ENCODE peak calls at places on chromosomes 2 and 18, in eight cellular contexts. Q is SJSA1; A is fibroblast of mammary gland; I is lower leg skin; R is T-helper 17 cell; K is H54; Y is Calu3; L is activated naive CD4-positive, alpha-beta T cell treated with Interleukin-2 at 50 U/mL for 16 hours. O is an unnamed sample.

GRCh38 chr2:166518634-166519390 is 24.8 kb upstream of the SCN7A start:
- DNase-seq in Y (no peak), K (no peak), I (no peak), L (no peak), Q (no peak), A (no peak), R (no peak), O (no peak)

GRCh38 chr2:139142252-139142651 is 362.1 kb upstream of the NXPH2 start:
- DNase-seq in Q (no peak), A (peak), Y (peak), L (no peak), K (no peak), I (no peak), R (no peak), O (peak)

GRCh38 chr2:65072181-65072970 is 16.2 kb downstream of the CEP68 start:
- DNase-seq in Y (no peak), Q (no peak), I (peak), K (no peak), A (no peak), R (no peak), L (no peak), O (no peak)

GRCh38 chr2:134782792-134783191 is 55.6 kb upstream of the ACMSD start:
- DNase-seq in K (no peak), Q (no peak), R (no peak), Y (no peak), A (peak), L (no peak), I (no peak), O (peak)

GRCh38 chr2:215982465-215982875 is 30.9 kb downstream of the MREG start:
- DNase-seq in Q (no peak), Y (peak), A (peak), R (no peak), K (peak), I (no peak), L (peak), O (peak)

GRCh38 chr18:36403896-36404824 is 106.6 kb downstream of the FHOD3 start:
- DNase-seq in K (no peak), Y (no peak), R (no peak), Q (no peak), I (peak), A (no peak), L (no peak), O (no peak)

GRCh38 chr2:236682651-236683422 is 113.2 kb downstream of the ACKR3 start:
- DNase-seq in L (no peak), Y (no peak), A (no peak), I (peak), R (no peak), K (no peak), Q (no peak), O (no peak)

GRCh38 chr18:56245856-56246575 is 392.4 kb downstream of the TXNL1 start:
- DNase-seq in A (peak), I (no peak), K (no peak), Y (no peak), L (no peak), R (no peak), Q (peak), O (no peak)

GRCh38 chr2:16037808-16038457 is 97.6 kb downstream of the MYCN start:
- DNase-seq in L (no peak), A (no peak), I (no peak), K (no peak), Y (no peak), Q (no peak), R (no peak), O (no peak)

GRCh38 chr2:46645681-46646162 is 166.4 kb downstream of the TMEM247 start:
- DNase-seq in Q (no peak), I (no peak), A (peak), Y (no peak), L (no peak), K (no peak), R (no peak), O (no peak)

GRCh38 chr2:240519396-240520142 is 38.2 kb downstream of the ANKMY1 start:
- DNase-seq in K (no peak), I (peak), Y (no peak), L (no peak), Q (peak), A (peak), R (no peak), O (no peak)

GRCh38 chr18:25089470-25089869 is 262.5 kb downstream of the ZNF521 start:
- DNase-seq in Y (no peak), L (no peak), R (no peak), I (no peak), A (no peak), K (no peak), Q (no peak), O (no peak)

GRCh38 chr2:237910576-237911362 is 51.3 kb downstream of the RAMP1 start:
- DNase-seq in I (no peak), Y (no peak), Q (no peak), R (no peak), A (no peak), L (no peak), K (no peak), O (no peak)

GRCh38 chr2:234495801-234496441 is 960 bp downstream of the ARL4C start:
- DNase-seq in A (no peak), I (peak), Q (peak), Y (peak), R (no peak), K (no peak), L (peak), O (no peak)

GRCh38 chr2:240479111-240479501 is 43.6 kb downstream of the GPC1 start:
- DNase-seq in R (no peak), L (no peak), I (no peak), Q (no peak), Y (no peak), A (no peak), K (no peak), O (no peak)

GRCh38 chr18:7958081-7958896 is 391.2 kb downstream of the PTPRM start:
- DNase-seq in A (no peak), I (no peak), Y (no peak), Q (no peak), L (no peak), R (no peak), K (peak), O (peak)

GRCh38 chr2:19807866-19808265 is 93.9 kb downstream of the TTC32 start:
- DNase-seq in K (no peak), R (no peak), I (no peak), Q (peak), A (no peak), Y (no peak), L (no peak), O (no peak)

GRCh38 chr2:61320181-61320580 is 150.7 kb downstream of the USP34 start:
- DNase-seq in A (no peak), R (no peak), L (no peak), Q (no peak), K (no peak), Y (no peak), I (no peak), O (no peak)

GRCh38 chr2:38191516-38191915 is 115.6 kb upstream of the CYP1B1 start:
- DNase-seq in I (no peak), K (no peak), L (no peak), Q (no peak), R (no peak), Y (no peak), A (peak), O (no peak)

GRCh38 chr2:20723543-20723942 is 56.6 kb downstream of the GDF7 start:
- DNase-seq in I (no peak), K (no peak), A (no peak), L (no peak), R (no peak), Q (no peak), Y (no peak), O (no peak)

GRCh38 chr2:86027913-86028762 is 77.5 kb downstream of the POLR1A start:
- DNase-seq in A (no peak), Y (no peak), I (no peak), L (no peak), R (no peak), Q (no peak), K (no peak), O (no peak)

GRCh38 chr2:68594674-68595492 is 48.5 kb upstream of the PROKR1 start:
- DNase-seq in L (peak), I (no peak), A (peak), Y (peak), Q (peak), K (peak), R (peak), O (peak)

GRCh38 chr2:205889073-205889472 is 196.9 kb downstream of the INO80D start:
- DNase-seq in Y (peak), Q (no peak), A (no peak), K (peak), R (no peak), I (peak), L (no peak), O (no peak)

GRCh38 chr2:1550076-1550475 is 136.8 kb downstream of the TPO start:
- DNase-seq in L (no peak), K (no peak), R (no peak), A (no peak), I (no peak), Y (no peak), Q (no peak), O (no peak)

GRCh38 chr2:149166958-149167810 is 128.7 kb downstream of the LYPD6B start:
- DNase-seq in Q (no peak), I (no peak), A (no peak), K (no peak), R (peak), L (peak), Y (no peak), O (no peak)

O was measured in NCI-H460.